ENCODE peak calls at places on chromosomes 12 and 14, in seven cellular contexts. Q is H9, G is mesendoderm, A is neuronal stem cell, B is H1, U is mesenchymal stem cell, D is trophoblast cell. S is an unnamed sample.

GRCh38 chr14:50775357-50775756 is 55.6 kb downstream of the NIN start:
- DNase-seq in Q (no peak), G (peak; percentile 74), A (no peak), B (no peak), U (peak; percentile 80), D (peak; percentile 12), S (peak; percentile 93)

GRCh38 chr14:94682061-94682516 is 69.9 kb downstream of the SERPINA3 start:
- DNase-seq in Q (peak; percentile 32), G (peak; percentile 38), A (no peak), B (no peak), U (no peak), D (no peak), S (no peak)

GRCh38 chr14:99395904-99396530 is 84.6 kb downstream of the SETD3 start:
- DNase-seq in Q (no peak), G (no peak), A (no peak), B (peak; percentile 33), U (peak; percentile 73), D (no peak), S (peak; percentile 54)

GRCh38 chr12:120121766-120122293 is 5.3 kb upstream of the RAB35 start:
- DNase-seq in Q (no peak), G (no peak), A (no peak), B (no peak), U (peak; percentile 26), D (no peak), S (peak; percentile 13)

GRCh38 chr14:24321212-24321975 is 10.1 kb downstream of the LTB4R start:
- DNase-seq in Q (no peak), G (peak; percentile 81), A (no peak), B (no peak), U (no peak), D (no peak), S (no peak)

GRCh38 chr12:104457746-104458644 is 1.2 kb downstream of the CHST11 start:
- DNase-seq in Q (no peak), G (no peak), A (no peak), B (peak; percentile 66), U (peak; percentile 48), D (peak; percentile 27), S (no peak)

GRCh38 chr14:70692210-70692609 is 50.5 kb downstream of the TTC9 start:
- DNase-seq in Q (no peak), G (peak; percentile 11), A (no peak), B (no peak), U (no peak), D (peak; percentile 33), S (no peak)

GRCh38 chr12:29389295-29389919 is 8.4 kb upstream of the ERGIC2 start:
- DNase-seq in Q (peak; percentile 29), G (no peak), A (no peak), B (no peak), U (no peak), D (no peak), S (no peak)

GRCh38 chr14:32650665-32651064 is 288.0 kb upstream of the NPAS3 start:
- DNase-seq in Q (no peak), G (no peak), A (no peak), B (no peak), U (no peak), D (no peak), S (no peak)

GRCh38 chr12:95395706-95396105 is 78.2 kb upstream of the METAP2 start:
- DNase-seq in Q (no peak), G (no peak), A (no peak), B (no peak), U (no peak), D (no peak), S (no peak)

GRCh38 chr12:67155863-67156262 is 113.3 kb upstream of the CAND1 start:
- DNase-seq in Q (no peak), G (no peak), A (no peak), B (no peak), U (no peak), D (no peak), S (peak; percentile 37)

GRCh38 chr14:94540031-94540794 is 21.0 kb upstream of the SERPINA4 start:
- DNase-seq in Q (no peak), G (no peak), A (no peak), B (no peak), U (no peak), D (peak; percentile 23), S (peak; percentile 9)

GRCh38 chr14:96811265-96811664 is 14.1 kb downstream of the VRK1 start:
- DNase-seq in Q (no peak), G (no peak), A (no peak), B (no peak), U (no peak), D (no peak), S (peak; percentile 82)

GRCh38 chr14:26794731-26795130 is 196.9 kb upstream of the NOVA1 start:
- DNase-seq in Q (no peak), G (no peak), A (no peak), B (no peak), U (peak; percentile 27), D (no peak), S (peak; percentile 1)

GRCh38 chr14:23089498-23090253 is 5.3 kb downstream of the ACIN1 start:
- DNase-seq in Q (no peak), G (no peak), A (no peak), B (no peak), U (no peak), D (no peak), S (no peak)

GRCh38 chr14:88492272-88493089 is 62.3 kb downstream of the PTPN21 start:
- DNase-seq in Q (peak; percentile 72), G (peak; percentile 78), A (peak; percentile 79), B (peak; percentile 84), U (peak; percentile 80), D (peak; percentile 65), S (peak; percentile 81)

GRCh38 chr12:101009274-101009673 is 200.8 kb downstream of the SLC5A8 start:
- DNase-seq in Q (no peak), G (no peak), A (no peak), B (no peak), U (no peak), D (no peak), S (no peak)

GRCh38 chr12:105270671-105271255 is 34.8 kb upstream of the APPL2 start:
- DNase-seq in Q (no peak), G (peak; percentile 92), A (no peak), B (no peak), U (no peak), D (no peak), S (no peak)

GRCh38 chr12:96719671-96720362 is 187.2 kb upstream of the NEDD1 start:
- DNase-seq in Q (no peak), G (no peak), A (no peak), B (no peak), U (peak; percentile 45), D (no peak), S (peak; percentile 40)

GRCh38 chr14:23436327-23437141 is 1.1 kb upstream of the MYH7 start:
- DNase-seq in Q (no peak), G (peak; percentile 19), A (no peak), B (no peak), U (no peak), D (no peak), S (no peak)

GRCh38 chr14:32252030-32252670 is 49.1 kb upstream of the RNU6-8 start:
- DNase-seq in Q (peak; percentile 56), G (peak; percentile 86), A (peak; percentile 43), B (peak; percentile 53), U (peak; percentile 80), D (peak; percentile 30), S (peak; percentile 75)

GRCh38 chr14:37842106-37842505 is 246.7 kb downstream of the TTC6 start:
- DNase-seq in Q (no peak), G (no peak), A (no peak), B (no peak), U (no peak), D (no peak), S (no peak)
- H4K8ac ChIP-seq in Q (no peak overlapping the region), G (no peak overlapping the region), A (no peak overlapping the region), B (no peak overlapping the region), U (no peak overlapping the region), D (no peak overlapping the region), S (no peak overlapping the region)

DNA sequence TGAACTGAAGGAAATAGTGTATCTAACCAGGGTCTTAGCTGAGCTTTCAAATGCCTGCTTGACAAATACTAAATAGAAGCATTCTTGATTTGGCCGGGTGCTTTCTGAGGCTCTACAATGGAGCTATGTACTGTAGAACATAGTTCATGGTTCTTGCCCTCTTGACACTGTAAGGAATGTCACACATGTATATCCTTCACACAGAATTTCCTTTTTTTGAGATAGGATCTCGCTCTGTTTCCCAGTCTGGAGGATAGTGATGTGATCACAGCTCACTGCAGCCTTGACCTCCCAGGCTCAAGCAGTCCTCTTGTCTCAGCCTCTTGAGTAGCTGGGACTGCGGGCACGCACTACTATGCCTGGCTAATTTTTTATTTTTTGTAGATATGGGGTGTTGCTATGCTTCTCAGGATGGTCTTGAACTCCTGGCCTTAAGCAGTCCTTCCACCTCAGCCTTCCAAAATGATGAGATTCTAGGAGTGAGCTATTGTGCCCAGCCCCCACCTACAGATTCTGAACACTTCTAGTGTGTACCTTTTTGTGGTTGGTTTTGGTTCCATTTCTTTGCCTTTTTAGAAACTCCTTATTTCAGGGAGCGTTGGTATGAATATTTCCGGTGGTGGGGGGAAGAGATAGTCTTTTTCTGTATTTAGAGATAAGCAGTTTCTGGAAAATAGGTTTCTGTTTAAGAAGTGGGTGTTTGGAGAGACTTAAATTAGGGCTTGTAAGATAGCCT is 4.2 kb downstream of the MLXIP start:
- DNase-seq in Q (no peak), G (peak; percentile 69), A (no peak), B (no peak), U (no peak), D (peak; percentile 60), S (no peak)
- H3K27ac ChIP-seq in Q (no peak overlapping the region), G (no peak overlapping the region), A (no peak overlapping the region), B (no peak overlapping the region), U (no peak overlapping the region), D (no peak overlapping the region), S (no peak overlapping the region)

GRCh38 chr14:91729756-91730155 is 2.1 kb downstream of the CATSPERB start:
- DNase-seq in Q (no peak), G (no peak), A (no peak), B (no peak), U (no peak), D (no peak), S (no peak)

GRCh38 chr14:91731986-91732385 is at the start of gene CATSPERB:
- DNase-seq in Q (no peak), G (no peak), A (no peak), B (no peak), U (no peak), D (no peak), S (no peak)

GRCh38 chr14:91732439-91732838 is 553 bp upstream of the CATSPERB start:
- DNase-seq in Q (no peak), G (no peak), A (no peak), B (no peak), U (no peak), D (peak; percentile 2), S (no peak)

GRCh38 chr14:91731018-91731417 is 868 bp downstream of the CATSPERB start:
- DNase-seq in Q (no peak), G (no peak), A (no peak), B (no peak), U (no peak), D (peak; percentile 61), S (no peak)

GRCh38 chr14:91732859-91733477 is 1.1 kb upstream of the CATSPERB start:
- DNase-seq in Q (no peak), G (no peak), A (no peak), B (no peak), U (no peak), D (no peak), S (no peak)
- H3K4ac ChIP-seq in Q (no peak overlapping the region), G (no peak overlapping the region), A (no peak overlapping the region), B (no peak overlapping the region), U (no peak overlapping the region), D (no peak overlapping the region), S (no peak overlapping the region)

DNA sequence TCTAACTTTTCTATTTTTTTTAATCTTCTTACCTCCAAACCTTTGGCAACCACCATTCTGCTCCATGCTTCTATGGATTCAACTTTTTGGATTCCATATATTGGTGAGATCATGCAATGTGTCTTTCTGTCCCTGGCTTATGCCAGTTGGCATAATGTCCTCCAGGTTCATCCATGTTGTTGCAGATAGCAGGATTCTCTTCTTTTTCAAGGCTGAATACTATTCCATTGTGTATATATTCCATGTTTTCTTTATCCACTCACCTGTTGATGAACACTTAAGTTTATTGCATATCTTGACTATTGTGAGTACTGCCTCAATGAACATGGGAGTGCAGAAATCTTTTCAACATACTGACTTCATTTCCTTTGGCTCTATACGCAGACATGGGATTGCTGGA is 21.2 kb upstream of the SLC38A4 start:
- DNase-seq in Q (no peak), G (no peak), A (no peak), B (no peak), U (no peak), D (no peak), S (no peak)
- H4K8ac ChIP-seq in Q (no peak overlapping the region), G (no peak overlapping the region), A (no peak overlapping the region), B (no peak overlapping the region), U (no peak overlapping the region), D (no peak overlapping the region), S (no peak overlapping the region)

S was measured in IMR-90.